ENCODE peak calls at places on chromosomes 1 and 21, in eight cellular contexts. S is transverse colon, A is SK-N-SH, Z is stomach, B is HL-60, Y is breast epithelium, F is GM12891, V is GM23338. I is an unnamed sample.

GRCh38 chr1:160209656-160210046 is 4.5 kb downstream of the PEA15 start:
- DNase-seq in F (no peak), A (peak; percentile 76), Y (no peak), B (no peak), S (no peak), Z (no peak), V (peak; percentile 50), I (no peak)

GRCh38 chr1:210696709-210697108 is 368.0 kb downstream of the HHAT start:
- DNase-seq in Z (no peak), S (no peak), V (no peak), B (no peak), Y (no peak), A (no peak), F (peak; percentile 34), I (no peak)

GRCh38 chr1:228837817-228838716 is 102.8 kb downstream of the RHOU start:
- DNase-seq in Y (peak; percentile 69), S (peak; percentile 75), F (no peak), B (peak; percentile 69), V (no peak), Z (peak; percentile 80), A (no peak), I (peak; percentile 79)

GRCh38 chr1:2303016-2303775 is 75.1 kb downstream of the SKI start:
- DNase-seq in B (no peak), V (no peak), Z (no peak), S (no peak), A (no peak), F (no peak), Y (no peak), I (no peak)

GRCh38 chr1:193753038-193753756 is 566.8 kb upstream of the B3GALT2 start:
- DNase-seq in V (no peak), S (no peak), B (no peak), F (no peak), Z (no peak), Y (no peak), A (no peak), I (no peak)

GRCh38 chr1:175128523-175128922 is 60.9 kb downstream of the TNN start:
- DNase-seq in B (no peak), F (no peak), Y (no peak), Z (no peak), A (no peak), V (no peak), S (no peak), I (no peak)

GRCh38 chr1:161486806-161487482 is 18.3 kb upstream of the FCGR2A start:
- DNase-seq in Z (no peak), B (peak; percentile 68), F (peak; percentile 38), V (peak; percentile 92), A (peak; percentile 59), S (peak; percentile 19), Y (no peak), I (no peak)

GRCh38 chr1:65568285-65568684 is 147.8 kb downstream of the LEPR start:
- DNase-seq in Z (no peak), B (no peak), S (no peak), V (no peak), A (no peak), Y (no peak), F (no peak), I (no peak)

GRCh38 chr1:13749543-13750307 is 49.7 kb downstream of the PRDM2 start:
- DNase-seq in V (peak; percentile 69), Y (no peak), Z (peak; percentile 67), S (peak; percentile 70), F (peak; percentile 16), B (no peak), A (no peak), I (peak; percentile 80)

GRCh38 chr1:70017770-70018169 is 187.6 kb downstream of the LRRC40 start:
- DNase-seq in A (no peak), Z (no peak), Y (no peak), B (no peak), V (no peak), F (no peak), S (no peak), I (no peak)

GRCh38 chr21:42706765-42707164 is 53.3 kb downstream of the PDE9A start:
- DNase-seq in Y (no peak), S (no peak), A (no peak), Z (no peak), B (no peak), V (no peak), F (no peak), I (peak; percentile 40)

GRCh38 chr1:162373541-162374375 is 2.9 kb downstream of the SPATA46 start:
- DNase-seq in F (no peak), Z (no peak), B (no peak), V (no peak), S (no peak), Y (no peak), A (no peak), I (peak; percentile 34)

GRCh38 chr1:97814121-97814520 is 106.7 kb downstream of the DPYD start:
- DNase-seq in Y (no peak), S (no peak), Z (no peak), F (no peak), A (no peak), V (no peak), B (no peak), I (no peak)

GRCh38 chr1:179586107-179586823 is 5.4 kb upstream of the TDRD5 start:
- DNase-seq in A (peak; percentile 93), B (peak; percentile 14), S (peak; percentile 65), Y (peak; percentile 59), F (no peak), V (peak; percentile 78), Z (peak; percentile 85), I (peak; percentile 70)

GRCh38 chr1:201988593-201988992 is 6.1 kb downstream of the RNPEP start:
- DNase-seq in A (no peak), B (no peak), S (no peak), Z (no peak), F (no peak), Y (no peak), V (no peak), I (no peak)

GRCh38 chr1:205346956-205347574 is 9.7 kb downstream of the KLHDC8A start:
- DNase-seq in Z (no peak), Y (no peak), V (peak; percentile 57), B (no peak), F (no peak), A (no peak), S (no peak), I (no peak)

GRCh38 chr1:18373882-18374493 is 106.7 kb upstream of the KLHDC7A start:
- DNase-seq in S (peak; percentile 23), Z (no peak), A (peak; percentile 56), Y (no peak), V (peak; percentile 85), F (no peak), B (no peak), I (no peak)

GRCh38 chr21:25170681-25171080 is 436.6 kb downstream of the MRPL39 start:
- DNase-seq in Z (no peak), B (no peak), Y (no peak), S (no peak), A (no peak), F (no peak), V (no peak), I (no peak)

GRCh38 chr1:44807364-44808062 is 362 bp upstream of the DYNLT4 start:
- DNase-seq in Y (peak; percentile 97), F (no peak), A (peak; percentile 60), Z (peak; percentile 95), B (peak; percentile 97), S (peak; percentile 97), V (peak; percentile 90), I (peak; percentile 98)

GRCh38 chr1:219120625-219121544 is 52.8 kb upstream of the LYPLAL1 start:
- DNase-seq in B (peak; percentile 62), F (no peak), A (peak; percentile 20), S (no peak), Y (peak; percentile 18), V (peak; percentile 4), Z (no peak), I (peak; percentile 80)

GRCh38 chr1:22833699-22834098 is 123.1 kb downstream of the EPHB2 start:
- DNase-seq in V (no peak), A (no peak), Y (no peak), F (no peak), Z (no peak), S (no peak), B (no peak), I (no peak)

GRCh38 chr1:22830747-22831340 is 120.2 kb downstream of the EPHB2 start:
- DNase-seq in Z (no peak), F (no peak), B (no peak), S (no peak), Y (no peak), V (no peak), A (no peak), I (no peak)

GRCh38 chr1:22830131-22830566 is 119.5 kb downstream of the EPHB2 start:
- DNase-seq in S (no peak), B (no peak), Z (no peak), F (no peak), A (no peak), Y (no peak), V (no peak), I (no peak)

GRCh38 chr1:22832414-22832786 is 121.8 kb downstream of the EPHB2 start:
- DNase-seq in V (no peak), Y (no peak), Z (no peak), F (no peak), A (no peak), S (no peak), B (no peak), I (no peak)

DNA sequence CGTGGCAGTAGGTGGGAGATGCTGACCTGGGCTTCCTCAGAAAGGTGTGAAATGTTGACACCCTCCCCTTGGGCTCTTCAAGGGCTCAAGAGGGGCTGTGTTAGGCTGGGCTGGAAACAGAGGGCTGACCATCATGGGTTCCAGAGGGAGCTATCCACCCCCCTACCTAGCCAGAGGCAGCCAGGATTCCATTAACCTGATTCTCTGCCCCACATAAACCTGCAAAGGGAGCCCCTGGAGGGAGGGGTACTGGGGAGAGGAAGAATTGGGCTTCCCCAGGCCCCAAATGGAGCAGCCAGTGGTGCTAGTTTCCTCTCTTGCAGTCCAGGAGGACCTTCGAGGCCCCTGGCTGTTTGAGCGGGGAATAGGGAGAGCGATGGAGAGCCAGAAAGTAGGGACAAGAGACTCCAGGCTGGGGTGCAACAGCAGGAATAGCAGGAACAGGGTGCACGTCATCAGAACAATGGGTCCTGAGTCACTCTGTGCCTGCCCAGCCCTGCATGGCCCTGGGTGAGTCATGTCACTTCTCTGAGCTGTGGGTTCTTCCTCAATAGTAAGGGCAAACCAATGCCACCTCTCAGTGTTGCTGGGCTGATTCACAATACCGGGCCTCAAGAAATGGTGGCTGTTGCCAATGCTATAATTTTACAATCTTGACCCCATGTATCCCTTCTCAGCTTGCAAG is 121.2 kb downstream of the EPHB2 start:
- DNase-seq in Z (peak; percentile 50), B (peak; percentile 20), S (peak; percentile 69), F (no peak), A (no peak), V (no peak), Y (peak; percentile 39), I (no peak)
- TF ChIP-seq POLR2AphosphoS5 in Z (peak; percentile 55), B (no peak), S (no peak), F (no peak), A (no peak), V (no peak), Y (no peak), I (no peak)

GRCh38 chr1:10407201-10407600 is 8.3 kb downstream of the PGD start:
- DNase-seq in B (no peak), F (no peak), Z (no peak), A (no peak), V (no peak), S (no peak), Y (no peak), I (no peak)
- TF ChIP-seq POLR2AphosphoS5 in B (no peak), F (no peak), Z (no peak), A (no peak), V (no peak), S (no peak), Y (no peak), I (no peak)

GRCh38 chr1:43348809-43349593 is 9.8 kb upstream of the CDC20 start:
- DNase-seq in Y (peak; percentile 91), S (peak; percentile 94), B (no peak), A (peak; percentile 98), Z (peak; percentile 96), V (peak; percentile 96), F (peak; percentile 77), I (peak; percentile 91)
- TF ChIP-seq POLR2AphosphoS5 in Y (peak; percentile 84), S (peak; percentile 79), B (no peak), A (no peak), Z (peak; percentile 89), V (peak; percentile 81), F (peak; percentile 58), I (peak; percentile 62)

GRCh38 chr1:182301467-182302198 is 90.0 kb downstream of the GLUL start:
- DNase-seq in F (no peak), V (peak; percentile 28), A (no peak), S (peak; percentile 48), B (peak; percentile 31), Z (peak; percentile 40), Y (peak; percentile 49), I (peak; percentile 71)
- TF ChIP-seq POLR2AphosphoS5 in F (no peak), V (no peak), A (no peak), S (no peak), B (no peak), Z (peak; percentile 37), Y (peak; percentile 37), I (no peak)